ENCODE peak calls at places on chromosomes 5 and 9, in eight cellular contexts. One of them, this sample, is unnamed.

GRCh38 chr9:137924169-137924568 is 46.6 kb downstream of the CACNA1B start:
- DNase-seq in brain microvascular endothelial cell: no peak
- DNase-seq in colonic mucosa: no peak
- DNase-seq in HepG2: no peak
- DNase-seq in body of pancreas: no peak
- DNase-seq in pancreas: no peak
- DNase-seq in kidney: no peak
- DNase-seq in mesendoderm: no peak
- DNase-seq in this sample: no peak

GRCh38 chr5:12323637-12324229 is 419.5 kb upstream of the CTNND2 start:
- DNase-seq in colonic mucosa: no peak
- DNase-seq in HepG2: no peak
- DNase-seq in kidney: no peak
- DNase-seq in pancreas: no peak
- DNase-seq in brain microvascular endothelial cell: no peak
- DNase-seq in body of pancreas: no peak
- DNase-seq in mesendoderm: peak
- DNase-seq in this sample: no peak

GRCh38 chr5:150038547-150038946 is 38.0 kb downstream of the HMGXB3 start:
- DNase-seq in colonic mucosa: no peak
- DNase-seq in HepG2: no peak
- DNase-seq in mesendoderm: no peak
- DNase-seq in kidney: no peak
- DNase-seq in pancreas: no peak
- DNase-seq in brain microvascular endothelial cell: no peak
- DNase-seq in body of pancreas: no peak
- DNase-seq in this sample: no peak

GRCh38 chr5:74355456-74355855 is 285.1 kb downstream of the ENC1 start:
- DNase-seq in kidney: no peak
- DNase-seq in mesendoderm: no peak
- DNase-seq in pancreas: no peak
- DNase-seq in HepG2: no peak
- DNase-seq in colonic mucosa: no peak
- DNase-seq in brain microvascular endothelial cell: no peak
- DNase-seq in body of pancreas: no peak
- DNase-seq in this sample: no peak

GRCh38 chr9:18905883-18906649 is 126.9 kb downstream of the SAXO1 start:
- DNase-seq in body of pancreas: no peak
- DNase-seq in pancreas: no peak
- DNase-seq in brain microvascular endothelial cell: peak
- DNase-seq in colonic mucosa: no peak
- DNase-seq in HepG2: no peak
- DNase-seq in mesendoderm: no peak
- DNase-seq in kidney: no peak
- DNase-seq in this sample: no peak

GRCh38 chr5:147101654-147102053 is 133.2 kb upstream of the STK32A start:
- DNase-seq in body of pancreas: no peak
- DNase-seq in mesendoderm: no peak
- DNase-seq in colonic mucosa: no peak
- DNase-seq in kidney: no peak
- DNase-seq in HepG2: no peak
- DNase-seq in brain microvascular endothelial cell: no peak
- DNase-seq in pancreas: no peak
- DNase-seq in this sample: no peak

GRCh38 chr5:39164016-39164415 is 55.3 kb downstream of the FYB1 start:
- DNase-seq in colonic mucosa: no peak
- DNase-seq in pancreas: no peak
- DNase-seq in body of pancreas: no peak
- DNase-seq in mesendoderm: no peak
- DNase-seq in brain microvascular endothelial cell: no peak
- DNase-seq in kidney: no peak
- DNase-seq in HepG2: no peak
- DNase-seq in this sample: no peak

GRCh38 chr9:83334320-83334719 is 203.9 kb downstream of the FRMD3 start:
- DNase-seq in pancreas: peak
- DNase-seq in mesendoderm: peak
- DNase-seq in body of pancreas: peak
- DNase-seq in HepG2: peak
- DNase-seq in brain microvascular endothelial cell: peak
- DNase-seq in kidney: peak
- DNase-seq in colonic mucosa: peak
- DNase-seq in this sample: peak

GRCh38 chr9:112569186-112569585 is 82.6 kb downstream of the KIAA1958 start:
- DNase-seq in body of pancreas: no peak
- DNase-seq in pancreas: no peak
- DNase-seq in mesendoderm: no peak
- DNase-seq in brain microvascular endothelial cell: peak
- DNase-seq in HepG2: no peak
- DNase-seq in colonic mucosa: no peak
- DNase-seq in kidney: no peak
- DNase-seq in this sample: no peak

GRCh38 chr5:82106806-82107205 is 135.0 kb downstream of the ATG10 start:
- DNase-seq in body of pancreas: no peak
- DNase-seq in HepG2: no peak
- DNase-seq in mesendoderm: peak
- DNase-seq in pancreas: no peak
- DNase-seq in colonic mucosa: no peak
- DNase-seq in kidney: no peak
- DNase-seq in brain microvascular endothelial cell: no peak
- DNase-seq in this sample: no peak

GRCh38 chr5:38613992-38614836 is 57.8 kb upstream of the LIFR start:
- DNase-seq in body of pancreas: peak
- DNase-seq in kidney: no peak
- DNase-seq in mesendoderm: no peak
- DNase-seq in brain microvascular endothelial cell: no peak
- DNase-seq in pancreas: peak
- DNase-seq in colonic mucosa: no peak
- DNase-seq in HepG2: no peak
- DNase-seq in this sample: no peak

GRCh38 chr9:132742821-132743311 is 72.6 kb downstream of the GTF3C4 start:
- DNase-seq in body of pancreas: no peak
- DNase-seq in brain microvascular endothelial cell: no peak
- DNase-seq in colonic mucosa: no peak
- DNase-seq in pancreas: no peak
- DNase-seq in kidney: no peak
- DNase-seq in HepG2: no peak
- DNase-seq in mesendoderm: no peak
- DNase-seq in this sample: no peak

GRCh38 chr9:103992938-103993595 is 101.0 kb upstream of the SMC2 start:
- DNase-seq in pancreas: no peak
- DNase-seq in HepG2: no peak
- DNase-seq in kidney: no peak
- DNase-seq in mesendoderm: no peak
- DNase-seq in brain microvascular endothelial cell: no peak
- DNase-seq in body of pancreas: no peak
- DNase-seq in colonic mucosa: no peak
- DNase-seq in this sample: no peak

GRCh38 chr5:169595172-169595820 is 11.7 kb downstream of the SPDL1 start:
- DNase-seq in brain microvascular endothelial cell: no peak
- DNase-seq in mesendoderm: no peak
- DNase-seq in pancreas: no peak
- DNase-seq in colonic mucosa: no peak
- DNase-seq in HepG2: no peak
- DNase-seq in kidney: no peak
- DNase-seq in body of pancreas: no peak
- DNase-seq in this sample: no peak

GRCh38 chr5:101278011-101278687 is 375.1 kb upstream of the ST8SIA4 start:
- DNase-seq in body of pancreas: no peak
- DNase-seq in colonic mucosa: no peak
- DNase-seq in pancreas: no peak
- DNase-seq in HepG2: no peak
- DNase-seq in mesendoderm: peak
- DNase-seq in brain microvascular endothelial cell: no peak
- DNase-seq in kidney: no peak
- DNase-seq in this sample: no peak

GRCh38 chr5:399296-400281 is 43.4 kb upstream of the EXOC3 start:
- DNase-seq in kidney: peak
- DNase-seq in mesendoderm: peak
- DNase-seq in brain microvascular endothelial cell: peak
- DNase-seq in pancreas: peak
- DNase-seq in colonic mucosa: peak
- DNase-seq in body of pancreas: peak
- DNase-seq in HepG2: peak
- DNase-seq in this sample: no peak

GRCh38 chr9:87865626-87866025 is 17.1 kb upstream of the SPATA31E1 start:
- DNase-seq in brain microvascular endothelial cell: no peak
- DNase-seq in HepG2: no peak
- DNase-seq in colonic mucosa: no peak
- DNase-seq in kidney: no peak
- DNase-seq in body of pancreas: no peak
- DNase-seq in mesendoderm: no peak
- DNase-seq in pancreas: no peak
- DNase-seq in this sample: no peak
- H3K4me3 ChIP-seq in brain microvascular endothelial cell: no peak
- H3K4me3 ChIP-seq in HepG2: no peak
- H3K4me3 ChIP-seq in colonic mucosa: no peak
- H3K4me3 ChIP-seq in kidney: no peak
- H3K4me3 ChIP-seq in body of pancreas: no peak
- H3K4me3 ChIP-seq in mesendoderm: no peak
- H3K4me3 ChIP-seq in pancreas: no peak
- H3K4me3 ChIP-seq in this sample: no peak

GRCh38 chr9:34254966-34255825 is 73.9 kb downstream of the KIF24 start:
- DNase-seq in brain microvascular endothelial cell: no peak
- DNase-seq in mesendoderm: no peak
- DNase-seq in kidney: no peak
- DNase-seq in pancreas: no peak
- DNase-seq in colonic mucosa: no peak
- DNase-seq in body of pancreas: peak
- DNase-seq in HepG2: no peak
- DNase-seq in this sample: no peak
- H3K4me3 ChIP-seq in brain microvascular endothelial cell: no peak
- H3K4me3 ChIP-seq in mesendoderm: no peak
- H3K4me3 ChIP-seq in kidney: no peak
- H3K4me3 ChIP-seq in pancreas: no peak
- H3K4me3 ChIP-seq in colonic mucosa: no peak
- H3K4me3 ChIP-seq in body of pancreas: no peak
- H3K4me3 ChIP-seq in HepG2: no peak
- H3K4me3 ChIP-seq in this sample: no peak

GRCh38 chr5:157182143-157182757 is 1.6 kb downstream of the ITK start:
- DNase-seq in colonic mucosa: no peak
- DNase-seq in pancreas: no peak
- DNase-seq in HepG2: no peak
- DNase-seq in brain microvascular endothelial cell: no peak
- DNase-seq in mesendoderm: no peak
- DNase-seq in kidney: no peak
- DNase-seq in body of pancreas: no peak
- DNase-seq in this sample: peak
- H3K4me3 ChIP-seq in colonic mucosa: no peak
- H3K4me3 ChIP-seq in pancreas: no peak
- H3K4me3 ChIP-seq in HepG2: no peak
- H3K4me3 ChIP-seq in brain microvascular endothelial cell: no peak
- H3K4me3 ChIP-seq in mesendoderm: no peak
- H3K4me3 ChIP-seq in kidney: no peak
- H3K4me3 ChIP-seq in body of pancreas: no peak
- H3K4me3 ChIP-seq in this sample: peak

DNA sequence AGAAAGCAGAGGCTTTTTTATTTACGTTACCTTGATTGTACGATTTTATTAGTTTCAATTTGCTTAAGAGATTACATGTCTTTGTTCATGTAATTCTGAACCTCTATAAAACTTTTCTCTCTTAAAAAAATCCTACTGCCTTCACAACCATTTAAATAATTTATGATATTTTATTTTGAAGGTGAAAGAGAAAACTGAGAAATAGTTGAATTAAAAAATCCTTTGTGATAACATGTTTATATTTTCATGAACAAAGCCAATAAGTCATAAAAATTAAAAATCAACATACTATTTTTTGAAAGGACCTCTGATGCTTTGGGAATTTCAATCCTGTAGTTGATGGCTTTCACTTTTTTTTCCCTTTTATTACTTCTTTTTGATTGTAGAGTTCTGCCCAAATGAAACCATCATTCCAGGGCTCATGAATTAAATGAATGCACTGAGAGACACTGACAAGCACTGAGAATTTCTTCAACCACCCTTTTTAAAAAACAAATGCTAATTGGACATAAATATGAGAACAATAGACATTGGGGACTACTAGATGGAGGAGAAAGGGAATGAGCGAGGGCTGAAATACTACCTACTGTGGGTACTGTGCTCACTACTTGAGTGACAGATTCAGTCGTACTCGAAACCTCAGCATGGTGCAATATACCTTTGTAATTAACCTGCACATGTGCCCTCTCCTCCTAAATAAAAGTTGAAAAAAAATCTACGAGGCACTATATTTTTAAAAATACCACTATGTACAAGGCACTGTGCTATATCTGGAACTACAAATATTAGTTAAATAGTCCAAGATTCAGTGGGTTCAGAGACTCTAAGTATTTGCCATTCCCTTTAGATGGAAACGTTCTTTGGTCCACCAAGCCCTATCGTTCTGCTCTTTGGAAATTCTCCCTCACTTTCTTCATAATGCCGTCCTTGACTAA is 5.9 kb downstream of the CDKN2A start:
- DNase-seq in kidney: no peak
- DNase-seq in body of pancreas: no peak
- DNase-seq in mesendoderm: no peak
- DNase-seq in colonic mucosa: no peak
- DNase-seq in brain microvascular endothelial cell: no peak
- DNase-seq in pancreas: no peak
- DNase-seq in HepG2: no peak
- DNase-seq in this sample: no peak
- H3K4me3 ChIP-seq in kidney: no peak
- H3K4me3 ChIP-seq in body of pancreas: no peak
- H3K4me3 ChIP-seq in mesendoderm: no peak
- H3K4me3 ChIP-seq in colonic mucosa: no peak
- H3K4me3 ChIP-seq in brain microvascular endothelial cell: no peak
- H3K4me3 ChIP-seq in pancreas: no peak
- H3K4me3 ChIP-seq in HepG2: no peak
- H3K4me3 ChIP-seq in this sample: no peak

GRCh38 chr5:19256036-19256435 is 732.0 kb downstream of the CDH18 start:
- DNase-seq in colonic mucosa: no peak
- DNase-seq in kidney: no peak
- DNase-seq in body of pancreas: no peak
- DNase-seq in mesendoderm: no peak
- DNase-seq in brain microvascular endothelial cell: no peak
- DNase-seq in HepG2: no peak
- DNase-seq in pancreas: no peak
- DNase-seq in this sample: no peak
- H3K4me3 ChIP-seq in colonic mucosa: no peak
- H3K4me3 ChIP-seq in kidney: no peak
- H3K4me3 ChIP-seq in body of pancreas: no peak
- H3K4me3 ChIP-seq in mesendoderm: no peak
- H3K4me3 ChIP-seq in brain microvascular endothelial cell: no peak
- H3K4me3 ChIP-seq in HepG2: no peak
- H3K4me3 ChIP-seq in pancreas: no peak
- H3K4me3 ChIP-seq in this sample: no peak

GRCh38 chr9:114155263-114155966 is at the start of gene COL27A1:
- DNase-seq in mesendoderm: peak
- DNase-seq in kidney: peak
- DNase-seq in colonic mucosa: peak
- DNase-seq in body of pancreas: peak
- DNase-seq in HepG2: peak
- DNase-seq in brain microvascular endothelial cell: peak
- DNase-seq in pancreas: peak
- DNase-seq in this sample: peak
- H3K4me3 ChIP-seq in mesendoderm: peak
- H3K4me3 ChIP-seq in kidney: peak
- H3K4me3 ChIP-seq in colonic mucosa: peak
- H3K4me3 ChIP-seq in body of pancreas: peak
- H3K4me3 ChIP-seq in HepG2: peak
- H3K4me3 ChIP-seq in brain microvascular endothelial cell: peak
- H3K4me3 ChIP-seq in pancreas: peak
- H3K4me3 ChIP-seq in this sample: no peak

GRCh38 chr5:64190562-64191306 is 25.1 kb downstream of the RNF180 start:
- DNase-seq in kidney: no peak
- DNase-seq in brain microvascular endothelial cell: no peak
- DNase-seq in HepG2: no peak
- DNase-seq in pancreas: no peak
- DNase-seq in mesendoderm: no peak
- DNase-seq in colonic mucosa: no peak
- DNase-seq in body of pancreas: no peak
- DNase-seq in this sample: no peak
- H3K4me3 ChIP-seq in kidney: no peak
- H3K4me3 ChIP-seq in brain microvascular endothelial cell: no peak
- H3K4me3 ChIP-seq in HepG2: no peak
- H3K4me3 ChIP-seq in pancreas: no peak
- H3K4me3 ChIP-seq in mesendoderm: no peak
- H3K4me3 ChIP-seq in colonic mucosa: no peak
- H3K4me3 ChIP-seq in body of pancreas: no peak
- H3K4me3 ChIP-seq in this sample: no peak